ENCODE peak calls at places on chromosome 12, in six cellular contexts. W is H9, B is astrocyte, N is fibroblast of lung, X is HepG2, Z is mammary epithelial cell. F is an unnamed sample.
A peak's percentile ranks its signal among the peaks of the same experiment; 100 is the strongest.

GRCh38 chr12:43758247-43758727 is 303 bp downstream of the PUS7L start:
- DNase-seq in N (peak; percentile 51), B (peak; percentile 32), W (no peak), X (peak; percentile 37), Z (no peak), F (no peak)

GRCh38 chr12:90653051-90653450 is 301.9 kb downstream of the CCER1 start:
- DNase-seq in B (peak; percentile 13), N (peak; percentile 37), W (no peak), Z (peak; percentile 21), X (no peak), F (no peak)

GRCh38 chr12:2578191-2578590 is 216.6 kb upstream of the FKBP4 start:
- DNase-seq in X (no peak), B (no peak), W (no peak), N (no peak), Z (no peak), F (no peak)

GRCh38 chr12:1791104-1791927 is 29.0 kb upstream of the LRTM2 start:
- DNase-seq in W (no peak), X (peak; percentile 63), B (peak; percentile 23), N (peak; percentile 46), Z (peak; percentile 42), F (peak; percentile 87)

GRCh38 chr12:132450391-132451171 is 39.4 kb upstream of the FBRSL1 start:
- DNase-seq in W (no peak), N (no peak), Z (no peak), B (no peak), X (no peak), F (no peak)

GRCh38 chr12:1474059-1474537 is 120.3 kb downstream of the FBXL14 start:
- DNase-seq in N (peak; percentile 99), Z (peak; percentile 93), B (peak; percentile 99), W (no peak), X (peak; percentile 20), F (peak; percentile 52)

GRCh38 chr12:132471011-132471857 is 18.7 kb upstream of the FBRSL1 start:
- DNase-seq in X (peak; percentile 99), N (no peak), W (no peak), B (no peak), Z (no peak), F (no peak)

GRCh38 chr12:15206831-15207394 is 14.3 kb downstream of the RERG start:
- DNase-seq in B (peak; percentile 36), W (no peak), Z (no peak), N (peak; percentile 28), X (no peak), F (no peak)

GRCh38 chr12:105470601-105471000 is 140.1 kb downstream of the C12orf75 start:
- DNase-seq in N (no peak), X (no peak), Z (no peak), B (no peak), W (peak; percentile 3), F (peak; percentile 22)

GRCh38 chr12:18139989-18140596 is 50.1 kb upstream of the RERGL start:
- DNase-seq in B (no peak), X (peak; percentile 4), Z (peak; percentile 9), N (peak; percentile 19), W (no peak), F (no peak)

GRCh38 chr12:105451211-105451610 is 120.7 kb downstream of the C12orf75 start:
- DNase-seq in W (no peak), B (peak; percentile 95), N (peak; percentile 96), X (no peak), Z (no peak), F (no peak)

GRCh38 chr12:70994217-70994788 is 73.8 kb upstream of the PTPRR start:
- DNase-seq in N (peak; percentile 92), B (peak; percentile 92), X (no peak), Z (peak; percentile 37), W (no peak), F (no peak)

GRCh38 chr12:27987311-27987710 is 14.8 kb upstream of the PTHLH start:
- DNase-seq in X (no peak), Z (no peak), W (no peak), N (no peak), B (no peak), F (no peak)

GRCh38 chr12:1629338-1630080 is 478 bp downstream of the WNT5B start:
- DNase-seq in N (no peak), W (peak; percentile 85), X (peak; percentile 32), Z (no peak), B (no peak), F (peak; percentile 88)

GRCh38 chr12:121750507-121750955 is 38.0 kb downstream of the TMEM120B start:
- DNase-seq in N (no peak), X (no peak), Z (no peak), B (no peak), W (no peak), F (no peak)

GRCh38 chr12:121749267-121749666 is 36.7 kb downstream of the TMEM120B start:
- DNase-seq in X (no peak), B (no peak), N (no peak), W (no peak), Z (no peak), F (no peak)

GRCh38 chr12:121748218-121748570 is 35.6 kb downstream of the TMEM120B start:
- DNase-seq in Z (no peak), B (no peak), N (no peak), W (peak; percentile 61), X (no peak), F (no peak)

GRCh38 chr12:121751034-121751433 is 38.5 kb downstream of the TMEM120B start:
- DNase-seq in B (no peak), X (no peak), Z (no peak), N (no peak), W (no peak), F (no peak)

GRCh38 chr12:121748571-121749265 is 36.2 kb downstream of the TMEM120B start:
- DNase-seq in N (peak; percentile 89), Z (no peak), X (peak; percentile 88), W (peak; percentile 50), B (peak; percentile 86), F (peak; percentile 91)
- H3K9ac ChIP-seq in N (peak overlapping the region; percentile 9), Z (no peak overlapping the region), X (peak overlapping the region; percentile 59), W (no peak overlapping the region), B (peak overlapping the region; percentile 52), F (peak overlapping the region; percentile 12)

DNA sequence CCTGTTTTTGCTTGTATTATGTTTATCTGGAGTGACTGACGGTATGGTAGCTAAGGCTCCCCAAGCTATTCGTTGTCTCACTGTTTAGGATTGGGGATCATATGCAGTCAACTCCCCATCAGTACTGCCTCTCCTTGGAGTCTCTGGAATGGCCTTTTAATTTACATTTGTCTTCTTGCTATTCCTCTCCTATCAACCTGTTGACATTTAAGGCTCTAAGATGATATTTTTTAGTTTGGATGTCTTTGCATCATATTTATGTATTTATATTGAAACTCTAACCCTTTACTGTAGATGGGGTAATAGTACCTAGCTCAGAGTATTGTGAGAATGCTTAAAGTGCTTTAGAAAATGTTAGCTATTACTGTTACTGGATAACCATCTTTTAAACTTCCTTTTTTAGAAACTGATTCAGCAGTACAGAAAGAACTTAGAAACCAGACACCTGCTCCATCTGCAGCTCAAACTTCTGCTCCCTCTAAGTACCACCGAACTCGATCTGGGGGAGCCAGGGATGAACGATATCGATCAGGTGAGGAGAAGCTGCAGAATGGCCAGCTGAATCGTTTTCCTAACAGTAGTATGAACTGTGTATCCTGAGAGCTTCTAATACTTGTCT is 123.5 kb upstream of the ATF1 start:
- DNase-seq in X (no peak), W (no peak), Z (no peak), N (no peak), B (no peak), F (no peak)
- H3K4me1 ChIP-seq in X (peaks cover 26% of the 10 kb centered on the region), W (no peaks in the 10 kb centered on the region), Z (peaks cover 41% of the 10 kb centered on the region), N (no peaks in the 10 kb centered on the region), B (peaks cover 13% of the 10 kb centered on the region), F (no peaks in the 10 kb centered on the region)

GRCh38 chr12:48143898-48144297 is 13.4 kb downstream of the ASB8 start:
- DNase-seq in X (no peak), Z (no peak), W (no peak), N (no peak), B (no peak), F (peak; percentile 60)

GRCh38 chr12:48145981-48146380 is 11.3 kb downstream of the ASB8 start:
- DNase-seq in X (no peak), B (no peak), W (no peak), Z (no peak), N (no peak), F (no peak)

GRCh38 chr12:48142818-48143674 is 14.3 kb downstream of the ASB8 start:
- DNase-seq in Z (no peak), N (no peak), B (no peak), W (peak; percentile 69), X (no peak), F (peak; percentile 76)
- H3K9ac ChIP-seq in Z (no peak overlapping the region), N (no peak overlapping the region), B (no peak overlapping the region), W (no peak overlapping the region), X (no peak overlapping the region), F (no peak overlapping the region)

GRCh38 chr12:56155256-56155845 is 2.8 kb upstream of the MYL6 start:
- DNase-seq in Z (no peak), B (no peak), X (no peak), W (no peak), N (no peak), F (no peak)

GRCh38 chr12:56154246-56154771 is 1.9 kb downstream of the MYL6B start:
- DNase-seq in B (no peak), N (no peak), X (no peak), Z (no peak), W (no peak), F (peak; percentile 79)

GRCh38 chr12:56153291-56154065 is 1.1 kb downstream of the MYL6B start:
- DNase-seq in Z (no peak), W (no peak), X (no peak), N (no peak), B (no peak), F (no peak)

GRCh38 chr12:56152756-56153137 is 360 bp downstream of the MYL6B start:
- DNase-seq in X (no peak), Z (no peak), B (no peak), W (no peak), N (no peak), F (no peak)

DNA sequence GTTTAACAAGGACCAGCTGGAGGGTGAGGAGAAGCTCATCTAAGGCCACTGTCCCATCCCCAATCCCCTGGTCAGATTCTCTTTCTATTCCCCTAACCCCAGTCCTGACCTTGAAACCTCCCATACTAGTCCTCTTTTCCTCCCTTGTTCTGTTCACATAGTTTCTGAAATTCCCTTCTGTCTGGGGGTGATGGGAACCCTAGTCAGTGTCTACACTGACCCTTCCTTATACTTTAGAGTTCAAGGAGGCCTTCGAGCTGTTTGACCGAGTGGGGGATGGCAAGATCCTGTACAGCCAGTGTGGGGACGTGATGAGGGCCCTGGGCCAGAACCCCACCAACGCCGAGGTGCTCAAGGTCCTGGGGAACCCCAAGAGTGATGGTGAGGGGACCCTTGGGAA is 2.4 kb downstream of the MYL6B start:
- DNase-seq in Z (no peak), W (no peak), B (no peak), N (no peak), X (no peak), F (no peak)
- H3K4me1 ChIP-seq in Z (peaks cover 30% of the 10 kb centered on the region), W (peaks cover 2% of the 10 kb centered on the region), B (peaks cover 35% of the 10 kb centered on the region), N (peaks cover 16% of the 10 kb centered on the region), X (peaks cover 51% of the 10 kb centered on the region), F (peaks cover 16% of the 10 kb centered on the region)

GRCh38 chr12:118332511-118332910 is 40.2 kb downstream of the TAOK3 start:
- DNase-seq in Z (no peak), W (no peak), N (no peak), B (peak; percentile 22), X (no peak), F (no peak)
- H3K9ac ChIP-seq in Z (no peak overlapping the region), W (no peak overlapping the region), N (no peak overlapping the region), B (no peak overlapping the region), X (no peak overlapping the region), F (no peak overlapping the region)

F was measured in endodermal cell.